ENCODE peak calls at places on chromosomes 11 and 22, in five cellular contexts. U is H1, S is K562, P is transverse colon, X is SK-N-SH. W is an unnamed sample.

GRCh38 chr11:22193348-22194051 is 615 bp downstream of the ANO5 start:
- DNase-seq in U (peak), S (peak), X (peak), P (peak), W (peak)

GRCh38 chr22:50473088-50473487 is 1.7 kb downstream of the SBF1 start:
- DNase-seq in U (no peak), S (peak), P (peak), X (no peak), W (no peak)

GRCh38 chr11:70497536-70498075 is 99.3 kb downstream of the CTTN start:
- DNase-seq in S (no peak), X (no peak), U (no peak), P (no peak), W (no peak)

GRCh38 chr11:122089111-122089510 is 26.9 kb downstream of the BLID start:
- DNase-seq in U (no peak), P (no peak), S (no peak), X (no peak), W (no peak)

GRCh38 chr11:19676508-19677379 is 35.9 kb upstream of the NAV2 start:
- DNase-seq in X (no peak), P (no peak), U (no peak), S (no peak), W (no peak)

GRCh38 chr22:47032091-47032943 is 269.9 kb downstream of the TBC1D22A start:
- DNase-seq in U (no peak), P (peak), X (no peak), S (no peak), W (peak)

GRCh38 chr11:12693075-12693473 is 18.9 kb downstream of the TEAD1 start:
- DNase-seq in S (no peak), U (no peak), X (no peak), P (no peak), W (no peak)

GRCh38 chr22:45918455-45919370 is 58.2 kb downstream of the WNT7B start:
- DNase-seq in S (no peak), X (peak), U (no peak), P (no peak), W (peak)

GRCh38 chr11:132604446-132604845 is 927.9 kb downstream of the OPCML start:
- DNase-seq in X (no peak), S (no peak), U (no peak), P (no peak), W (no peak)

GRCh38 chr22:43288378-43288777 is 54.8 kb downstream of the SCUBE1 start:
- DNase-seq in P (no peak), U (no peak), S (no peak), X (no peak), W (no peak)

GRCh38 chr11:79092791-79093313 is 348.0 kb downstream of the TENM4 start:
- DNase-seq in S (peak), X (no peak), P (no peak), U (no peak), W (no peak)

GRCh38 chr11:115642660-115643059 is 138.4 kb upstream of the CADM1 start:
- DNase-seq in P (no peak), S (no peak), U (no peak), X (no peak), W (no peak)

GRCh38 chr11:4074266-4074665 is 20.3 kb upstream of the RRM1 start:
- DNase-seq in X (no peak), P (no peak), S (no peak), U (no peak), W (no peak)

GRCh38 chr22:40385041-40385782 is 14.8 kb downstream of the SGSM3 start:
- DNase-seq in X (no peak), P (peak), U (no peak), S (no peak), W (no peak)

GRCh38 chr11:10659339-10660216 is 34.0 kb downstream of the IRAG1 start:
- DNase-seq in X (no peak), U (no peak), S (peak), P (peak), W (no peak)

GRCh38 chr22:37212174-37212906 is at the start of gene SSTR3:
- DNase-seq in P (no peak), U (no peak), S (no peak), X (peak), W (no peak)

GRCh38 chr22:43953988-43954771 is 1.1 kb upstream of the SAMM50 start:
- DNase-seq in X (peak), U (no peak), P (no peak), S (no peak), W (no peak)

GRCh38 chr11:65502274-65502851 is 3.5 kb downstream of the MALAT1 start:
- DNase-seq in P (no peak), U (no peak), S (peak), X (no peak), W (no peak)

GRCh38 chr11:7548659-7549283 is 35.0 kb downstream of the PPFIBP2 start:
- DNase-seq in S (peak), U (peak), P (peak), X (no peak), W (peak)

GRCh38 chr11:86800076-86800955 is at the start of gene PRSS23:
- DNase-seq in P (peak), U (no peak), X (peak), S (peak), W (peak)

GRCh38 chr22:30968924-30969531 is at the start of gene TUG1:
- DNase-seq in S (peak), X (peak), P (peak), U (peak), W (peak)
- TF ChIP-seq POLR2AphosphoS5 in S (peak), X (peak), P (peak), U (peak), W (peak)

DNA sequence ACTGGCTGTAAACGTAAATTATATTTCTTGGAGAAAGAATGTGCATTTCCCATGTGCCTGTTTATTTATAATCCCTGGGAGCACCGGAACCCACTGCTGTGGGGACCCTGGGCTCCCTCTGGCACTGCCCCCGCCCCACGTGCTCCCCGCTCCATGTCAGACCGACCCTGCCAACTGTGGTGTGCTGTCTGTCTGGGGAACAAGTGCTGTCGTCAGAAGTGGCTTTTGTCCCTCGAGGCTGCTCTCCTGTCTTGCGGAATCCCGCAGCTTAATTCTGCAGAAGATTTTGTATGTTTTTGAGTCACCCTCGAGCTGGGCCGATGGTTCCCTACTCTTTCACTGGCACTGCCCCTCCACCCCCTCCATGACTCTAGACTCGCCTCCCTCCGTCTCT is 2.4 kb downstream of the LRRC10B start:
- DNase-seq in P (no peak), U (no peak), X (no peak), S (no peak), W (no peak)
- TF ChIP-seq POLR2AphosphoS5 in P (no peak), U (no peak), X (no peak), S (no peak), W (no peak)

DNA sequence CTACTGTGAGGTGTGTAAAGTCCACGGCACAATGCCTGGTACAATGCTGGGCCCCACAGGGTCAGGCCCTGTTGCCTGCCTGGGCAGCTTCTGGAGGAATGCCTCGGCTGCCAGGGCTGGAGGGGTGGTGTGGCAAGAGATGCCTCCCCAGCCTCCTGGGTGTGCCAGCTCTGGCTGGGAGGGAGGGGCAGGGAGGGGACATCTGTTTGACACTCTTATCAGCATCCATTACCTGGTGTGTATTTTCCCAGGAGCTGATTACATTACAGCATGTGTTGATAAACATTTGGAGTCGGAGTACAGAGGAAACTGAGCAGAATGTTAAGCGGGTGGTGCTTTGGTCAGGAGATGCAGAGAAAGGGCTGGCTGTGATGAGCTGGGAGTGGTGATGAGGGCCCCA is 11.0 kb upstream of the NECTIN1 start:
- DNase-seq in S (no peak), P (peak), U (no peak), X (peak), W (peak)
- TF ChIP-seq POLR2AphosphoS5 in S (no peak), P (no peak), U (no peak), X (no peak), W (no peak)

DNA sequence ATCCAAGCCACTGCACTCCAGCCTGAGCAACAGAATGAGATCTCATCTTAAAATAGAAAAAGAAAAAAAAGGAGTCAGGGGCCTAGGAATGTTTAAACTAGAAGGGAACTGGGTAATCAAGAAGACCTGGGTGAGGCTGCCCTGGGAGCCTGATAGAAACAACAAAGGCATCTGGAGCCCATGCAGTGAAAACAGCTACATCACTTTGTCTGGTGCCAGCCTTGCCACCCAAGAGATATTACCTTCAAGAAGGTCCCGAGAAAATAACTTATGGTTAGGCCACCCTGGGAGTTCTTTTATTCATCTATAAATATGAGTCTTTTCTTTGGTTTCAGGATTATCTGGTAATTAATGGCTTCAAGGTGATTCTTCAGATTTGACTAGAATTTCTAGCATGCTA is 412.1 kb downstream of the METTL15 start:
- DNase-seq in X (no peak), S (no peak), P (no peak), U (no peak), W (no peak)
- TF ChIP-seq POLR2AphosphoS5 in X (no peak), S (no peak), P (no peak), U (no peak), W (no peak)

W was measured in stomach.